ENCODE peak calls at places on chromosomes 2 and 18, in eight cellular contexts. One of them, this sample, is unnamed.

GRCh38 chr2:136081582-136082210 is 36.3 kb downstream of the CXCR4 start:
- DNase-seq in BE2C: no peak
- DNase-seq in HL-60: no peak
- DNase-seq in AG09309: no peak
- DNase-seq in GM23338: no peak
- DNase-seq in esophagus squamous epithelium: no peak
- DNase-seq in AG04450: no peak
- DNase-seq in body of pancreas: no peak
- DNase-seq in this sample: no peak

GRCh38 chr2:54407693-54408092 is 48.4 kb upstream of the SPTBN1 start:
- DNase-seq in BE2C: no peak
- DNase-seq in HL-60: no peak
- DNase-seq in AG09309: no peak
- DNase-seq in GM23338: no peak
- DNase-seq in esophagus squamous epithelium: no peak
- DNase-seq in AG04450: no peak
- DNase-seq in body of pancreas: no peak
- DNase-seq in this sample: no peak

GRCh38 chr2:186255823-186256222 is 230.2 kb upstream of the ZC3H15 start:
- DNase-seq in BE2C: no peak
- DNase-seq in HL-60: no peak
- DNase-seq in AG09309: no peak
- DNase-seq in GM23338: peak
- DNase-seq in esophagus squamous epithelium: no peak
- DNase-seq in AG04450: no peak
- DNase-seq in body of pancreas: no peak
- DNase-seq in this sample: no peak

GRCh38 chr2:88067189-88067588 is 436 bp upstream of the SMYD1 start:
- DNase-seq in BE2C: no peak
- DNase-seq in HL-60: no peak
- DNase-seq in AG09309: no peak
- DNase-seq in GM23338: no peak
- DNase-seq in esophagus squamous epithelium: no peak
- DNase-seq in AG04450: no peak
- DNase-seq in body of pancreas: no peak
- DNase-seq in this sample: no peak

GRCh38 chr2:164221473-164221872 is 399.8 kb downstream of the GRB14 start:
- DNase-seq in BE2C: no peak
- DNase-seq in HL-60: no peak
- DNase-seq in AG09309: no peak
- DNase-seq in GM23338: no peak
- DNase-seq in esophagus squamous epithelium: no peak
- DNase-seq in AG04450: no peak
- DNase-seq in body of pancreas: no peak
- DNase-seq in this sample: no peak

GRCh38 chr18:40048886-40049650 is 1906.0 kb upstream of the PIK3C3 start:
- DNase-seq in BE2C: no peak
- DNase-seq in HL-60: no peak
- DNase-seq in AG09309: no peak
- DNase-seq in GM23338: peak
- DNase-seq in esophagus squamous epithelium: no peak
- DNase-seq in AG04450: no peak
- DNase-seq in body of pancreas: no peak
- DNase-seq in this sample: no peak

GRCh38 chr18:59006461-59007067 is 133.1 kb upstream of the SEC11C start:
- DNase-seq in BE2C: no peak
- DNase-seq in HL-60: no peak
- DNase-seq in AG09309: no peak
- DNase-seq in GM23338: no peak
- DNase-seq in esophagus squamous epithelium: no peak
- DNase-seq in AG04450: no peak
- DNase-seq in body of pancreas: no peak
- DNase-seq in this sample: no peak

GRCh38 chr2:234147335-234147861 is 96.9 kb downstream of the SPP2 start:
- DNase-seq in BE2C: no peak
- DNase-seq in HL-60: no peak
- DNase-seq in AG09309: no peak
- DNase-seq in GM23338: no peak
- DNase-seq in esophagus squamous epithelium: no peak
- DNase-seq in AG04450: no peak
- DNase-seq in body of pancreas: no peak
- DNase-seq in this sample: no peak

GRCh38 chr2:201618744-201619654 is 24.3 kb downstream of the TMEM237 start:
- DNase-seq in BE2C: no peak
- DNase-seq in HL-60: no peak
- DNase-seq in AG09309: no peak
- DNase-seq in GM23338: peak
- DNase-seq in esophagus squamous epithelium: no peak
- DNase-seq in AG04450: peak
- DNase-seq in body of pancreas: peak
- DNase-seq in this sample: no peak

GRCh38 chr2:175823291-175824073 is 178.6 kb downstream of the LNPK start:
- DNase-seq in BE2C: no peak
- DNase-seq in HL-60: no peak
- DNase-seq in AG09309: no peak
- DNase-seq in GM23338: no peak
- DNase-seq in esophagus squamous epithelium: no peak
- DNase-seq in AG04450: no peak
- DNase-seq in body of pancreas: no peak
- DNase-seq in this sample: no peak

GRCh38 chr2:61993422-61994024 is 88.0 kb downstream of the COMMD1 start:
- DNase-seq in BE2C: peak
- DNase-seq in HL-60: peak
- DNase-seq in AG09309: peak
- DNase-seq in GM23338: peak
- DNase-seq in esophagus squamous epithelium: no peak
- DNase-seq in AG04450: peak
- DNase-seq in body of pancreas: no peak
- DNase-seq in this sample: no peak

GRCh38 chr18:67783215-67783946 is 266.9 kb upstream of the DSEL start:
- DNase-seq in BE2C: no peak
- DNase-seq in HL-60: no peak
- DNase-seq in AG09309: peak
- DNase-seq in GM23338: no peak
- DNase-seq in esophagus squamous epithelium: no peak
- DNase-seq in AG04450: no peak
- DNase-seq in body of pancreas: no peak
- DNase-seq in this sample: no peak

GRCh38 chr18:22856870-22857269 is 76.3 kb upstream of the RBBP8 start:
- DNase-seq in BE2C: no peak
- DNase-seq in HL-60: no peak
- DNase-seq in AG09309: no peak
- DNase-seq in GM23338: peak
- DNase-seq in esophagus squamous epithelium: no peak
- DNase-seq in AG04450: no peak
- DNase-seq in body of pancreas: no peak
- DNase-seq in this sample: no peak

GRCh38 chr2:178328037-178328436 is 122.9 kb downstream of the PRKRA start:
- DNase-seq in BE2C: no peak
- DNase-seq in HL-60: no peak
- DNase-seq in AG09309: peak
- DNase-seq in GM23338: no peak
- DNase-seq in esophagus squamous epithelium: no peak
- DNase-seq in AG04450: peak
- DNase-seq in body of pancreas: no peak
- DNase-seq in this sample: no peak

GRCh38 chr2:179539112-179539511 is 274.5 kb upstream of the SESTD1 start:
- DNase-seq in BE2C: no peak
- DNase-seq in HL-60: no peak
- DNase-seq in AG09309: no peak
- DNase-seq in GM23338: no peak
- DNase-seq in esophagus squamous epithelium: no peak
- DNase-seq in AG04450: no peak
- DNase-seq in body of pancreas: no peak
- DNase-seq in this sample: no peak

GRCh38 chr18:36711813-36712444 is 116.9 kb downstream of the TPGS2 start:
- DNase-seq in BE2C: peak
- DNase-seq in HL-60: no peak
- DNase-seq in AG09309: peak
- DNase-seq in GM23338: no peak
- DNase-seq in esophagus squamous epithelium: no peak
- DNase-seq in AG04450: peak
- DNase-seq in body of pancreas: no peak
- DNase-seq in this sample: no peak

GRCh38 chr18:36711014-36711725 is 117.6 kb downstream of the TPGS2 start:
- DNase-seq in BE2C: no peak
- DNase-seq in HL-60: no peak
- DNase-seq in AG09309: no peak
- DNase-seq in GM23338: no peak
- DNase-seq in esophagus squamous epithelium: no peak
- DNase-seq in AG04450: no peak
- DNase-seq in body of pancreas: no peak
- DNase-seq in this sample: no peak

GRCh38 chr18:36717422-36718110 is 111.2 kb downstream of the TPGS2 start:
- DNase-seq in BE2C: no peak
- DNase-seq in HL-60: no peak
- DNase-seq in AG09309: no peak
- DNase-seq in GM23338: no peak
- DNase-seq in esophagus squamous epithelium: no peak
- DNase-seq in AG04450: no peak
- DNase-seq in body of pancreas: no peak
- DNase-seq in this sample: no peak

GRCh38 chr18:36718705-36719328 is 110.0 kb downstream of the TPGS2 start:
- DNase-seq in BE2C: no peak
- DNase-seq in HL-60: no peak
- DNase-seq in AG09309: no peak
- DNase-seq in GM23338: no peak
- DNase-seq in esophagus squamous epithelium: no peak
- DNase-seq in AG04450: no peak
- DNase-seq in body of pancreas: no peak
- DNase-seq in this sample: no peak

DNA sequence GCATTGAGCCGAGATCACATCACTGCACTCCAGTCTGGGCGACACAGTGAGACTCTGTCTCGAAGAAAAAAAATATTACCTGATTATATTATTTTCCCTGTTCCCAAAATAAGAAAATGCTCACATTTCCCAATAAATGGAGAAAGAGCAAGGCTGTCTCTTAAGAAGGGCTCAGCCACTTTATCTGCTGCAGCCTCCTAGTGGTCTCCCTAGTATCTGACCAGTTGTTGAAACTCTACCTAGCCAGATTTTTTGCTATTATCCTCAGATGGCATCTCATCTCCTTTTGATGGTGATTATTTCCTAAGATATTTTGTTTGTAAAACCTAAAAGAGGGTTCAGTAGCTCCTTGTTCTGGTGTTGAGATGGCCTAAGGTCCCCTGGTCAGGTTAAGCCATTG is 114.3 kb downstream of the TPGS2 start:
- DNase-seq in BE2C: no peak
- DNase-seq in HL-60: no peak
- DNase-seq in AG09309: no peak
- DNase-seq in GM23338: peak
- DNase-seq in esophagus squamous epithelium: no peak
- DNase-seq in AG04450: no peak
- DNase-seq in body of pancreas: no peak
- DNase-seq in this sample: no peak
- TF ChIP-seq CTCF in BE2C: peak
- TF ChIP-seq CTCF in HL-60: no peak
- TF ChIP-seq CTCF in AG09309: peak
- TF ChIP-seq CTCF in GM23338: peak
- TF ChIP-seq CTCF in esophagus squamous epithelium: no peak
- TF ChIP-seq CTCF in AG04450: no peak
- TF ChIP-seq CTCF in body of pancreas: no peak
- TF ChIP-seq CTCF in this sample: no peak

GRCh38 chr18:31998880-31999279 is 19.7 kb upstream of the RNF125 start:
- DNase-seq in BE2C: no peak
- DNase-seq in HL-60: no peak
- DNase-seq in AG09309: no peak
- DNase-seq in GM23338: no peak
- DNase-seq in esophagus squamous epithelium: no peak
- DNase-seq in AG04450: no peak
- DNase-seq in body of pancreas: no peak
- DNase-seq in this sample: no peak

GRCh38 chr18:31990823-31991222 is 27.8 kb upstream of the RNF125 start:
- DNase-seq in BE2C: no peak
- DNase-seq in HL-60: no peak
- DNase-seq in AG09309: no peak
- DNase-seq in GM23338: no peak
- DNase-seq in esophagus squamous epithelium: no peak
- DNase-seq in AG04450: no peak
- DNase-seq in body of pancreas: no peak
- DNase-seq in this sample: no peak

GRCh38 chr18:31992836-31993575 is 25.6 kb upstream of the RNF125 start:
- DNase-seq in BE2C: no peak
- DNase-seq in HL-60: no peak
- DNase-seq in AG09309: no peak
- DNase-seq in GM23338: peak
- DNase-seq in esophagus squamous epithelium: no peak
- DNase-seq in AG04450: no peak
- DNase-seq in body of pancreas: no peak
- DNase-seq in this sample: no peak
- TF ChIP-seq CTCF in BE2C: no peak
- TF ChIP-seq CTCF in HL-60: no peak
- TF ChIP-seq CTCF in AG09309: no peak
- TF ChIP-seq CTCF in GM23338: no peak
- TF ChIP-seq CTCF in esophagus squamous epithelium: no peak
- TF ChIP-seq CTCF in AG04450: no peak
- TF ChIP-seq CTCF in body of pancreas: no peak
- TF ChIP-seq CTCF in this sample: no peak

DNA sequence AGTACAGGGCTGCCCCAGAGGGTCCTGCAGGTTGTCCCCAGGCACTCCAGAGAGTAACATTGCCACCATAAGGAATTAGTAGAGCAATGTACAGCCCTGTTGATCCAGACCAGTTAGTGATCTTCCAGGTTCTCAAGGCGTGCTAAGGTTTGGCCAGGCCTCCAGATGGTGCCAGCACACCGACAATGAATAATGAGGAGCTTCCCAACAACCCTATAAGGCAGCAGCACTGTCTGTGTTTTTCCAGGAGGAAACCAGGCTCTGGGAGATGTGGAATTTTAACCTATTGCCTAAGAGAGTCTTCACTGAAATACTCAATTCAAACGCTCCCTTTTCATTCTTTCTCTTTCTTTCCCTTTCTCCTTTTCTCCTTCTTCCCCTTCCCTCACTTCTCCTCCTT is 122.1 kb downstream of the MGAT5 start:
- DNase-seq in BE2C: peak
- DNase-seq in HL-60: no peak
- DNase-seq in AG09309: peak
- DNase-seq in GM23338: peak
- DNase-seq in esophagus squamous epithelium: no peak
- DNase-seq in AG04450: no peak
- DNase-seq in body of pancreas: peak
- DNase-seq in this sample: no peak
- TF ChIP-seq CTCF in BE2C: peak
- TF ChIP-seq CTCF in HL-60: no peak
- TF ChIP-seq CTCF in AG09309: peak
- TF ChIP-seq CTCF in GM23338: peak
- TF ChIP-seq CTCF in esophagus squamous epithelium: no peak
- TF ChIP-seq CTCF in AG04450: peak
- TF ChIP-seq CTCF in body of pancreas: peak
- TF ChIP-seq CTCF in this sample: peak

DNA sequence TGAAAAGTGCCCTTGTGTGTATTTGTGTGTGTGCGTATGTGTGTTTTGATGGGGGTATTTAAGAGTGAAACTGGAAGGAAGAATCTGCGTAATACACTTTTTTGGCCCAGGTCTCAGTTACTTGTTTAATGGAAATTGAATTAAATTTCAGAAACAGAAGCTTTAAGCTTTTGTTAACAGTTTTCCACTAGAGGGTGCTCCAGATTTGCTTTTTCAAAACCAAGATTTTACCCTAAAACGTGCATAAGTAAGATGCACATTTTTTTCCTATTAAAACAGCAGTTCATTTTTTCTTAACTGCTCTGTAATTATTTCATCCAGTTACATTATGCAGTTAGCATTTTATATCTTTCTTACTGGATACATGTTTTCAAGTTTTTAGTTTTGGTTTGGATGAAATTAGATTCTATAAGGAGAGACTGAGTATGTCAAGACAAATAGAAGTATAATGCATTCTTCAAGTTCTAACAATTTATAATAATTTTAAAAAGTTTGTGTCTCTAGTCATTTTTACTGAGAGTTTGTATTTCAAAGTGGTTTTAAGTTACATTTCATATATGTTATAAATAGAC is 97.2 kb downstream of the PIK3C3 start:
- DNase-seq in BE2C: no peak
- DNase-seq in HL-60: no peak
- DNase-seq in AG09309: no peak
- DNase-seq in GM23338: peak
- DNase-seq in esophagus squamous epithelium: no peak
- DNase-seq in AG04450: no peak
- DNase-seq in body of pancreas: no peak
- DNase-seq in this sample: no peak
- TF ChIP-seq CTCF in BE2C: peak
- TF ChIP-seq CTCF in HL-60: peak
- TF ChIP-seq CTCF in AG09309: peak
- TF ChIP-seq CTCF in GM23338: no peak
- TF ChIP-seq CTCF in esophagus squamous epithelium: no peak
- TF ChIP-seq CTCF in AG04450: peak
- TF ChIP-seq CTCF in body of pancreas: no peak
- TF ChIP-seq CTCF in this sample: peak